ENCODE peak calls at places on chromosomes 11 and 22, in five cellular contexts. One of them, this sample, is unnamed.

GRCh38 chr11:27423125-27423524 is 49.5 kb downstream of the LGR4 start:
- DNase-seq in HEK293T: peak; percentile 31
- DNase-seq in midbrain: no peak
- DNase-seq in stimulated activated CD8-positive, alpha-beta memory T cell treated with anti-CD3 and anti-CD28 coated beads, Interleukin-15, amount 100 ng/mL, for 4 hours: no peak
- DNase-seq in left colon: no peak
- DNase-seq in this sample: peak; percentile 18

GRCh38 chr22:47918936-47919505 is 1156.6 kb downstream of the TBC1D22A start:
- DNase-seq in HEK293T: no peak
- DNase-seq in midbrain: peak; percentile 30
- DNase-seq in stimulated activated CD8-positive, alpha-beta memory T cell treated with anti-CD3 and anti-CD28 coated beads, Interleukin-15, amount 100 ng/mL, for 4 hours: no peak
- DNase-seq in left colon: no peak
- DNase-seq in this sample: no peak

GRCh38 chr11:128497057-128497957 is 90.1 kb downstream of the ETS1 start:
- DNase-seq in HEK293T: no peak
- DNase-seq in midbrain: no peak
- DNase-seq in stimulated activated CD8-positive, alpha-beta memory T cell treated with anti-CD3 and anti-CD28 coated beads, Interleukin-15, amount 100 ng/mL, for 4 hours: no peak
- DNase-seq in left colon: no peak
- DNase-seq in this sample: peak; percentile 72

GRCh38 chr22:24153353-24153752 is 27.9 kb upstream of the SUSD2 start:
- DNase-seq in HEK293T: no peak
- DNase-seq in midbrain: no peak
- DNase-seq in stimulated activated CD8-positive, alpha-beta memory T cell treated with anti-CD3 and anti-CD28 coated beads, Interleukin-15, amount 100 ng/mL, for 4 hours: no peak
- DNase-seq in left colon: peak; percentile 43
- DNase-seq in this sample: peak; percentile 25

GRCh38 chr11:135027461-135027860 is 615.4 kb upstream of the B3GAT1 start:
- DNase-seq in HEK293T: peak; percentile 27
- DNase-seq in midbrain: no peak
- DNase-seq in stimulated activated CD8-positive, alpha-beta memory T cell treated with anti-CD3 and anti-CD28 coated beads, Interleukin-15, amount 100 ng/mL, for 4 hours: no peak
- DNase-seq in left colon: peak; percentile 57
- DNase-seq in this sample: peak; percentile 38

GRCh38 chr11:115699733-115700132 is 195.5 kb upstream of the CADM1 start:
- DNase-seq in HEK293T: no peak
- DNase-seq in midbrain: peak; percentile 44
- DNase-seq in stimulated activated CD8-positive, alpha-beta memory T cell treated with anti-CD3 and anti-CD28 coated beads, Interleukin-15, amount 100 ng/mL, for 4 hours: no peak
- DNase-seq in left colon: no peak
- DNase-seq in this sample: no peak

GRCh38 chr11:91792779-91793262 is 431.8 kb upstream of the FAT3 start:
- DNase-seq in HEK293T: no peak
- DNase-seq in midbrain: no peak
- DNase-seq in stimulated activated CD8-positive, alpha-beta memory T cell treated with anti-CD3 and anti-CD28 coated beads, Interleukin-15, amount 100 ng/mL, for 4 hours: no peak
- DNase-seq in left colon: no peak
- DNase-seq in this sample: no peak

GRCh38 chr11:17602105-17603001 is 55.3 kb downstream of the OTOG start:
- DNase-seq in HEK293T: no peak
- DNase-seq in midbrain: no peak
- DNase-seq in stimulated activated CD8-positive, alpha-beta memory T cell treated with anti-CD3 and anti-CD28 coated beads, Interleukin-15, amount 100 ng/mL, for 4 hours: no peak
- DNase-seq in left colon: no peak
- DNase-seq in this sample: no peak

GRCh38 chr11:64400096-64400495 is 41.1 kb downstream of the RPS6KA4 start:
- DNase-seq in HEK293T: no peak
- DNase-seq in midbrain: no peak
- DNase-seq in stimulated activated CD8-positive, alpha-beta memory T cell treated with anti-CD3 and anti-CD28 coated beads, Interleukin-15, amount 100 ng/mL, for 4 hours: no peak
- DNase-seq in left colon: no peak
- DNase-seq in this sample: no peak

GRCh38 chr11:62269654-62270278 is at the start of gene SCGB2A2:
- DNase-seq in HEK293T: peak; percentile 20
- DNase-seq in midbrain: no peak
- DNase-seq in stimulated activated CD8-positive, alpha-beta memory T cell treated with anti-CD3 and anti-CD28 coated beads, Interleukin-15, amount 100 ng/mL, for 4 hours: no peak
- DNase-seq in left colon: no peak
- DNase-seq in this sample: peak; percentile 15

GRCh38 chr11:35937751-35938150 is 6.1 kb upstream of the LDLRAD3 start:
- DNase-seq in HEK293T: no peak
- DNase-seq in midbrain: no peak
- DNase-seq in stimulated activated CD8-positive, alpha-beta memory T cell treated with anti-CD3 and anti-CD28 coated beads, Interleukin-15, amount 100 ng/mL, for 4 hours: no peak
- DNase-seq in left colon: no peak
- DNase-seq in this sample: no peak

GRCh38 chr11:3220101-3220500 is 1.5 kb upstream of the MRGPRG start:
- DNase-seq in HEK293T: no peak
- DNase-seq in midbrain: no peak
- DNase-seq in stimulated activated CD8-positive, alpha-beta memory T cell treated with anti-CD3 and anti-CD28 coated beads, Interleukin-15, amount 100 ng/mL, for 4 hours: no peak
- DNase-seq in left colon: no peak
- DNase-seq in this sample: no peak

GRCh38 chr22:40922484-40923303 is 28.5 kb upstream of the RBX1 start:
- DNase-seq in HEK293T: peak; percentile 63
- DNase-seq in midbrain: peak; percentile 71
- DNase-seq in stimulated activated CD8-positive, alpha-beta memory T cell treated with anti-CD3 and anti-CD28 coated beads, Interleukin-15, amount 100 ng/mL, for 4 hours: no peak
- DNase-seq in left colon: no peak
- DNase-seq in this sample: peak; percentile 68

GRCh38 chr11:35077709-35078695 is 61.0 kb upstream of the CD44 start:
- DNase-seq in HEK293T: no peak
- DNase-seq in midbrain: no peak
- DNase-seq in stimulated activated CD8-positive, alpha-beta memory T cell treated with anti-CD3 and anti-CD28 coated beads, Interleukin-15, amount 100 ng/mL, for 4 hours: peak; percentile 36
- DNase-seq in left colon: no peak
- DNase-seq in this sample: no peak

GRCh38 chr11:3877252-3878035 is 22.0 kb downstream of the STIM1 start:
- DNase-seq in HEK293T: no peak
- DNase-seq in midbrain: no peak
- DNase-seq in stimulated activated CD8-positive, alpha-beta memory T cell treated with anti-CD3 and anti-CD28 coated beads, Interleukin-15, amount 100 ng/mL, for 4 hours: no peak
- DNase-seq in left colon: no peak
- DNase-seq in this sample: no peak

GRCh38 chr11:101448881-101449442 is 134.8 kb downstream of the TRPC6 start:
- DNase-seq in HEK293T: no peak
- DNase-seq in midbrain: no peak
- DNase-seq in stimulated activated CD8-positive, alpha-beta memory T cell treated with anti-CD3 and anti-CD28 coated beads, Interleukin-15, amount 100 ng/mL, for 4 hours: no peak
- DNase-seq in left colon: no peak
- DNase-seq in this sample: no peak

GRCh38 chr11:4181780-4182721 is 87.5 kb downstream of the RRM1 start:
- DNase-seq in HEK293T: peak; percentile 73
- DNase-seq in midbrain: no peak
- DNase-seq in stimulated activated CD8-positive, alpha-beta memory T cell treated with anti-CD3 and anti-CD28 coated beads, Interleukin-15, amount 100 ng/mL, for 4 hours: no peak
- DNase-seq in left colon: peak; percentile 74
- DNase-seq in this sample: peak; percentile 73

GRCh38 chr11:119044708-119045107 is 12.3 kb downstream of the HYOU1 start:
- DNase-seq in HEK293T: peak; percentile 39
- DNase-seq in midbrain: no peak
- DNase-seq in stimulated activated CD8-positive, alpha-beta memory T cell treated with anti-CD3 and anti-CD28 coated beads, Interleukin-15, amount 100 ng/mL, for 4 hours: no peak
- DNase-seq in left colon: no peak
- DNase-seq in this sample: no peak

GRCh38 chr11:106925245-106925644 is 93.0 kb downstream of the GUCY1A2 start:
- DNase-seq in HEK293T: no peak
- DNase-seq in midbrain: no peak
- DNase-seq in stimulated activated CD8-positive, alpha-beta memory T cell treated with anti-CD3 and anti-CD28 coated beads, Interleukin-15, amount 100 ng/mL, for 4 hours: no peak
- DNase-seq in left colon: no peak
- DNase-seq in this sample: no peak

This sample was measured in SK-MEL-5.